ENCODE peak calls at places on chromosomes 13 and 19, in four cellular contexts. One of them, this sample, is unnamed.

GRCh38 chr19:13718733-13719132 is 45.6 kb upstream of the MRI1 start:
- DNase-seq in HepG2: no peak
- DNase-seq in K562: no peak
- DNase-seq in HCT116: no peak
- DNase-seq in this sample: no peak

GRCh38 chr13:109940637-109941036 is 154.3 kb upstream of the IRS2 start:
- DNase-seq in HepG2: no peak
- DNase-seq in K562: no peak
- DNase-seq in HCT116: no peak
- DNase-seq in this sample: no peak

GRCh38 chr19:50358483-50359431 is 6.7 kb downstream of the NAPSA start:
- DNase-seq in HepG2: no peak
- DNase-seq in K562: peak
- DNase-seq in HCT116: no peak
- DNase-seq in this sample: no peak

GRCh38 chr13:92989301-92989700 is 237.3 kb upstream of the GPC6 start:
- DNase-seq in HepG2: no peak
- DNase-seq in K562: no peak
- DNase-seq in HCT116: no peak
- DNase-seq in this sample: no peak

GRCh38 chr19:50224986-50225747 is 21.7 kb downstream of the MYH14 start:
- DNase-seq in HepG2: no peak
- DNase-seq in K562: no peak
- DNase-seq in HCT116: no peak
- DNase-seq in this sample: no peak

GRCh38 chr19:6632002-6632621 is 37.8 kb downstream of the TNFSF14 start:
- DNase-seq in HepG2: peak
- DNase-seq in K562: peak
- DNase-seq in HCT116: peak
- DNase-seq in this sample: no peak

GRCh38 chr19:30665449-30665848 is 293.3 kb downstream of the ZNF536 start:
- DNase-seq in HepG2: no peak
- DNase-seq in K562: no peak
- DNase-seq in HCT116: no peak
- DNase-seq in this sample: no peak

GRCh38 chr19:50745221-50745620 is 22.1 kb downstream of the CLEC11A start:
- DNase-seq in HepG2: no peak
- DNase-seq in K562: no peak
- DNase-seq in HCT116: no peak
- DNase-seq in this sample: no peak

GRCh38 chr19:10643968-10644290 is 10.2 kb upstream of the ILF3 start:
- DNase-seq in HepG2: no peak
- DNase-seq in K562: no peak
- DNase-seq in HCT116: no peak
- DNase-seq in this sample: no peak

GRCh38 chr13:25174304-25174703 is 2.2 kb upstream of the AMER2 start:
- DNase-seq in HepG2: no peak
- DNase-seq in K562: no peak
- DNase-seq in HCT116: no peak
- DNase-seq in this sample: no peak

GRCh38 chr13:113835461-113836274 is 28.2 kb downstream of the GAS6 start:
- DNase-seq in HepG2: no peak
- DNase-seq in K562: no peak
- DNase-seq in HCT116: no peak
- DNase-seq in this sample: no peak

GRCh38 chr19:4379383-4380253 is 20.7 kb downstream of the SH3GL1 start:
- DNase-seq in HepG2: no peak
- DNase-seq in K562: no peak
- DNase-seq in HCT116: no peak
- DNase-seq in this sample: no peak

GRCh38 chr13:107185889-107186288 is 618.0 kb upstream of the ARGLU1 start:
- DNase-seq in HepG2: no peak
- DNase-seq in K562: no peak
- DNase-seq in HCT116: no peak
- DNase-seq in this sample: no peak

GRCh38 chr13:39196957-39197644 is 158.8 kb downstream of the NHLRC3 start:
- DNase-seq in HepG2: no peak
- DNase-seq in K562: no peak
- DNase-seq in HCT116: no peak
- DNase-seq in this sample: no peak

GRCh38 chr13:76023644-76024043 is 387.5 kb downstream of the LMO7 start:
- DNase-seq in HepG2: no peak
- DNase-seq in K562: no peak
- DNase-seq in HCT116: no peak
- DNase-seq in this sample: no peak

GRCh38 chr19:45670670-45671453 is 2.8 kb downstream of the GIPR start:
- DNase-seq in HepG2: peak
- DNase-seq in K562: peak
- DNase-seq in HCT116: peak
- DNase-seq in this sample: no peak

GRCh38 chr19:48746738-48747575 is at the start of gene IZUMO1:
- DNase-seq in HepG2: no peak
- DNase-seq in K562: peak
- DNase-seq in HCT116: peak
- DNase-seq in this sample: peak

GRCh38 chr19:2977686-2978466 is 512 bp downstream of the TLE6 start:
- DNase-seq in HepG2: no peak
- DNase-seq in K562: peak
- DNase-seq in HCT116: no peak
- DNase-seq in this sample: no peak

GRCh38 chr19:1512671-1513491 is at the start of gene ADAMTSL5:
- DNase-seq in HepG2: peak
- DNase-seq in K562: peak
- DNase-seq in HCT116: no peak
- DNase-seq in this sample: no peak

GRCh38 chr19:10010247-10010691 is at the start of gene COL5A3:
- DNase-seq in HepG2: no peak
- DNase-seq in K562: peak
- DNase-seq in HCT116: no peak
- DNase-seq in this sample: no peak

GRCh38 chr13:31111136-31111535 is 50.6 kb downstream of the HSPH1 start:
- DNase-seq in HepG2: no peak
- DNase-seq in K562: no peak
- DNase-seq in HCT116: no peak
- DNase-seq in this sample: no peak

GRCh38 chr19:12482505-12482886 is 2.1 kb downstream of the ZNF709 start:
- DNase-seq in HepG2: no peak
- DNase-seq in K562: no peak
- DNase-seq in HCT116: no peak
- DNase-seq in this sample: no peak

GRCh38 chr13:40665754-40666057 is 735 bp downstream of the FOXO1 start:
- DNase-seq in HepG2: no peak
- DNase-seq in K562: peak
- DNase-seq in HCT116: no peak
- DNase-seq in this sample: no peak

GRCh38 chr19:40147693-40148347 is 43.4 kb upstream of the MAP3K10 start:
- DNase-seq in HepG2: no peak
- DNase-seq in K562: no peak
- DNase-seq in HCT116: no peak
- DNase-seq in this sample: peak

GRCh38 chr19:45515807-45516401 is 8.6 kb downstream of the VASP start:
- DNase-seq in HepG2: no peak
- DNase-seq in K562: no peak
- DNase-seq in HCT116: no peak
- DNase-seq in this sample: no peak

GRCh38 chr13:36914648-36915047 is 5.4 kb downstream of the SMAD9 start:
- DNase-seq in HepG2: no peak
- DNase-seq in K562: no peak
- DNase-seq in HCT116: no peak
- DNase-seq in this sample: no peak
- TF ChIP-seq TCF7L2 in HepG2: no peak
- TF ChIP-seq TCF7L2 in K562: no peak
- TF ChIP-seq TCF7L2 in HCT116: no peak
- TF ChIP-seq TCF7L2 in this sample: no peak

GRCh38 chr19:35214766-35215422 is 13.6 kb downstream of the FAM187B start:
- DNase-seq in HepG2: no peak
- DNase-seq in K562: no peak
- DNase-seq in HCT116: no peak
- DNase-seq in this sample: no peak

GRCh38 chr19:35212241-35212640 is 16.3 kb downstream of the FAM187B start:
- DNase-seq in HepG2: no peak
- DNase-seq in K562: no peak
- DNase-seq in HCT116: no peak
- DNase-seq in this sample: no peak

GRCh38 chr19:35209646-35210045 is 18.9 kb downstream of the FAM187B start:
- DNase-seq in HepG2: no peak
- DNase-seq in K562: no peak
- DNase-seq in HCT116: no peak
- DNase-seq in this sample: no peak

GRCh38 chr19:35213678-35214632 is 14.6 kb downstream of the FAM187B start:
- DNase-seq in HepG2: no peak
- DNase-seq in K562: no peak
- DNase-seq in HCT116: peak
- DNase-seq in this sample: peak

GRCh38 chr19:35211545-35212230 is 16.9 kb downstream of the FAM187B start:
- DNase-seq in HepG2: peak
- DNase-seq in K562: no peak
- DNase-seq in HCT116: no peak
- DNase-seq in this sample: no peak
- TF ChIP-seq POLR2AphosphoS5 in HepG2: no peak
- TF ChIP-seq POLR2AphosphoS5 in K562: no peak
- TF ChIP-seq POLR2AphosphoS5 in HCT116: no peak
- TF ChIP-seq POLR2AphosphoS5 in this sample: no peak

GRCh38 chr19:33580645-33581037 is 41.1 kb upstream of the CHST8 start:
- DNase-seq in HepG2: no peak
- DNase-seq in K562: no peak
- DNase-seq in HCT116: no peak
- DNase-seq in this sample: no peak
- TF ChIP-seq TCF7L2 in HepG2: no peak
- TF ChIP-seq TCF7L2 in K562: no peak
- TF ChIP-seq TCF7L2 in HCT116: no peak
- TF ChIP-seq TCF7L2 in this sample: no peak

GRCh38 chr19:33796164-33797100 is at the start of gene KCTD15:
- DNase-seq in HepG2: no peak
- DNase-seq in K562: peak
- DNase-seq in HCT116: no peak
- DNase-seq in this sample: no peak

GRCh38 chr19:33797821-33798633 is 1.4 kb downstream of the KCTD15 start:
- DNase-seq in HepG2: no peak
- DNase-seq in K562: peak
- DNase-seq in HCT116: no peak
- DNase-seq in this sample: no peak

GRCh38 chr19:33799507-33799906 is 2.8 kb downstream of the KCTD15 start:
- DNase-seq in HepG2: no peak
- DNase-seq in K562: no peak
- DNase-seq in HCT116: no peak
- DNase-seq in this sample: no peak

GRCh38 chr19:33800012-33800680 is 3.5 kb downstream of the KCTD15 start:
- DNase-seq in HepG2: no peak
- DNase-seq in K562: no peak
- DNase-seq in HCT116: no peak
- DNase-seq in this sample: no peak

DNA sequence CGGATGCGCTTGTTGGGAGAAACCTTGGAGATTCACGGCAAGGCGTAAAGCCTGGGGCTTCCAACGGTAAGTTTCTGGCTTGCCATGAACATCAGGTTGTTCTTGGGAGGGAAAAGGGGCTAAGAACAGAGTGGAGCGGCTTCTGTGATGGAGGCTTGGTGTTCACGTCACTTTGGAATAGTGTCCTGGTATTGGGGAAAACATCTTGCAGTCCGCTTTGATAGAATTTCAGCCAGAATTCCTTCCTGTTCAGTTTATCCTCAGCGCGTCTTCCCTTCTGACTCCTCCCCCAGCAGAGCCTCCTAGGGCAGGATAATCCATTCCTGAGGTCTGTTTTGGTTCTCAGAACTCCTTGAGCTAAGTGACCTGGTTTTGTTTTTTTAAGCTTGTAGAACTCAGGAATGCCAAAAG is 2.0 kb downstream of the KCTD15 start:
- DNase-seq in HepG2: no peak
- DNase-seq in K562: no peak
- DNase-seq in HCT116: no peak
- DNase-seq in this sample: no peak
- TF ChIP-seq POLR2AphosphoS5 in HepG2: no peak
- TF ChIP-seq POLR2AphosphoS5 in K562: no peak
- TF ChIP-seq POLR2AphosphoS5 in HCT116: no peak
- TF ChIP-seq POLR2AphosphoS5 in this sample: no peak

This sample was measured in Panc1.